ENCODE peak calls at places on chromosome 1, in eight cellular contexts. One of them, this sample, is unnamed.

GRCh38 chr1:77473690-77474089 is 191.9 kb downstream of the AK5 start:
- DNase-seq in activated CD4-positive, alpha-beta T cell treated with anti-CD3 and anti-CD28 coated beads, Interleukin-2, amount 50 U/mL, for 24 hours: no peak
- DNase-seq in MM.1S: no peak
- DNase-seq in cardiac muscle cell: peak; percentile 73
- DNase-seq in RWPE2: no peak
- DNase-seq in stimulated activated CD4-positive, alpha-beta T cell treated with anti-CD3 and anti-CD28 coated beads, Interleukin-2, amount 100 ng/mL, for 48 hours: no peak
- DNase-seq in hippocampal formation: no peak
- DNase-seq in fibroblast of villous mesenchyme: peak; percentile 65
- DNase-seq in this sample: no peak

GRCh38 chr1:186482661-186483255 is 21.8 kb upstream of the PDC start:
- DNase-seq in activated CD4-positive, alpha-beta T cell treated with anti-CD3 and anti-CD28 coated beads, Interleukin-2, amount 50 U/mL, for 24 hours: peak; percentile 39
- DNase-seq in MM.1S: peak; percentile 67
- DNase-seq in cardiac muscle cell: peak; percentile 89
- DNase-seq in RWPE2: no peak
- DNase-seq in stimulated activated CD4-positive, alpha-beta T cell treated with anti-CD3 and anti-CD28 coated beads, Interleukin-2, amount 100 ng/mL, for 48 hours: peak; percentile 54
- DNase-seq in hippocampal formation: peak; percentile 19
- DNase-seq in fibroblast of villous mesenchyme: peak; percentile 66
- DNase-seq in this sample: peak; percentile 75

GRCh38 chr1:151762941-151763921 is at the start of gene MRPL9:
- DNase-seq in activated CD4-positive, alpha-beta T cell treated with anti-CD3 and anti-CD28 coated beads, Interleukin-2, amount 50 U/mL, for 24 hours: peak; percentile 80
- DNase-seq in MM.1S: peak; percentile 89
- DNase-seq in cardiac muscle cell: peak; percentile 86
- DNase-seq in RWPE2: peak; percentile 82
- DNase-seq in stimulated activated CD4-positive, alpha-beta T cell treated with anti-CD3 and anti-CD28 coated beads, Interleukin-2, amount 100 ng/mL, for 48 hours: peak; percentile 78
- DNase-seq in hippocampal formation: peak; percentile 61
- DNase-seq in fibroblast of villous mesenchyme: peak; percentile 75
- DNase-seq in this sample: peak; percentile 94

GRCh38 chr1:86429830-86430229 is 5.9 kb downstream of the CLCA2 start:
- DNase-seq in activated CD4-positive, alpha-beta T cell treated with anti-CD3 and anti-CD28 coated beads, Interleukin-2, amount 50 U/mL, for 24 hours: no peak
- DNase-seq in MM.1S: peak; percentile 8
- DNase-seq in cardiac muscle cell: peak; percentile 98
- DNase-seq in RWPE2: no peak
- DNase-seq in stimulated activated CD4-positive, alpha-beta T cell treated with anti-CD3 and anti-CD28 coated beads, Interleukin-2, amount 100 ng/mL, for 48 hours: no peak
- DNase-seq in hippocampal formation: no peak
- DNase-seq in fibroblast of villous mesenchyme: peak; percentile 97
- DNase-seq in this sample: no peak

GRCh38 chr1:114270255-114271117 is 116.8 kb upstream of the SYT6 start:
- DNase-seq in activated CD4-positive, alpha-beta T cell treated with anti-CD3 and anti-CD28 coated beads, Interleukin-2, amount 50 U/mL, for 24 hours: no peak
- DNase-seq in MM.1S: no peak
- DNase-seq in cardiac muscle cell: no peak
- DNase-seq in RWPE2: no peak
- DNase-seq in stimulated activated CD4-positive, alpha-beta T cell treated with anti-CD3 and anti-CD28 coated beads, Interleukin-2, amount 100 ng/mL, for 48 hours: no peak
- DNase-seq in hippocampal formation: no peak
- DNase-seq in fibroblast of villous mesenchyme: no peak
- DNase-seq in this sample: peak; percentile 19

GRCh38 chr1:59368007-59368670 is 71.2 kb downstream of the FGGY start:
- DNase-seq in activated CD4-positive, alpha-beta T cell treated with anti-CD3 and anti-CD28 coated beads, Interleukin-2, amount 50 U/mL, for 24 hours: no peak
- DNase-seq in MM.1S: no peak
- DNase-seq in cardiac muscle cell: no peak
- DNase-seq in RWPE2: no peak
- DNase-seq in stimulated activated CD4-positive, alpha-beta T cell treated with anti-CD3 and anti-CD28 coated beads, Interleukin-2, amount 100 ng/mL, for 48 hours: no peak
- DNase-seq in hippocampal formation: no peak
- DNase-seq in fibroblast of villous mesenchyme: peak; percentile 84
- DNase-seq in this sample: no peak

GRCh38 chr1:182604128-182604834 is at the start of gene RGS16:
- DNase-seq in activated CD4-positive, alpha-beta T cell treated with anti-CD3 and anti-CD28 coated beads, Interleukin-2, amount 50 U/mL, for 24 hours: peak; percentile 91
- DNase-seq in MM.1S: peak; percentile 99
- DNase-seq in cardiac muscle cell: peak; percentile 90
- DNase-seq in RWPE2: peak; percentile 81
- DNase-seq in stimulated activated CD4-positive, alpha-beta T cell treated with anti-CD3 and anti-CD28 coated beads, Interleukin-2, amount 100 ng/mL, for 48 hours: peak; percentile 91
- DNase-seq in hippocampal formation: peak; percentile 81
- DNase-seq in fibroblast of villous mesenchyme: peak; percentile 82
- DNase-seq in this sample: peak; percentile 99

GRCh38 chr1:234638832-234639799 is 29.1 kb upstream of the IRF2BP2 start:
- DNase-seq in activated CD4-positive, alpha-beta T cell treated with anti-CD3 and anti-CD28 coated beads, Interleukin-2, amount 50 U/mL, for 24 hours: no peak
- DNase-seq in MM.1S: no peak
- DNase-seq in cardiac muscle cell: no peak
- DNase-seq in RWPE2: no peak
- DNase-seq in stimulated activated CD4-positive, alpha-beta T cell treated with anti-CD3 and anti-CD28 coated beads, Interleukin-2, amount 100 ng/mL, for 48 hours: no peak
- DNase-seq in hippocampal formation: no peak
- DNase-seq in fibroblast of villous mesenchyme: no peak
- DNase-seq in this sample: peak; percentile 52

GRCh38 chr1:64042331-64043100 is 160.9 kb upstream of the UBE2U start:
- DNase-seq in activated CD4-positive, alpha-beta T cell treated with anti-CD3 and anti-CD28 coated beads, Interleukin-2, amount 50 U/mL, for 24 hours: no peak
- DNase-seq in MM.1S: no peak
- DNase-seq in cardiac muscle cell: peak; percentile 94
- DNase-seq in RWPE2: no peak
- DNase-seq in stimulated activated CD4-positive, alpha-beta T cell treated with anti-CD3 and anti-CD28 coated beads, Interleukin-2, amount 100 ng/mL, for 48 hours: no peak
- DNase-seq in hippocampal formation: peak; percentile 63
- DNase-seq in fibroblast of villous mesenchyme: peak; percentile 96
- DNase-seq in this sample: no peak

GRCh38 chr1:111857251-111857651 is 101.5 kb downstream of the DDX20 start:
- DNase-seq in activated CD4-positive, alpha-beta T cell treated with anti-CD3 and anti-CD28 coated beads, Interleukin-2, amount 50 U/mL, for 24 hours: no peak
- DNase-seq in MM.1S: no peak
- DNase-seq in cardiac muscle cell: no peak
- DNase-seq in RWPE2: no peak
- DNase-seq in stimulated activated CD4-positive, alpha-beta T cell treated with anti-CD3 and anti-CD28 coated beads, Interleukin-2, amount 100 ng/mL, for 48 hours: no peak
- DNase-seq in hippocampal formation: peak; percentile 53
- DNase-seq in fibroblast of villous mesenchyme: no peak
- DNase-seq in this sample: no peak

GRCh38 chr1:244212792-244213475 is 161.9 kb downstream of the ZBTB18 start:
- DNase-seq in activated CD4-positive, alpha-beta T cell treated with anti-CD3 and anti-CD28 coated beads, Interleukin-2, amount 50 U/mL, for 24 hours: no peak
- DNase-seq in MM.1S: no peak
- DNase-seq in cardiac muscle cell: peak; percentile 51
- DNase-seq in RWPE2: no peak
- DNase-seq in stimulated activated CD4-positive, alpha-beta T cell treated with anti-CD3 and anti-CD28 coated beads, Interleukin-2, amount 100 ng/mL, for 48 hours: no peak
- DNase-seq in hippocampal formation: peak; percentile 70
- DNase-seq in fibroblast of villous mesenchyme: no peak
- DNase-seq in this sample: no peak

GRCh38 chr1:183101841-183102276 is 78.6 kb downstream of the LAMC1 start:
- DNase-seq in activated CD4-positive, alpha-beta T cell treated with anti-CD3 and anti-CD28 coated beads, Interleukin-2, amount 50 U/mL, for 24 hours: no peak
- DNase-seq in MM.1S: no peak
- DNase-seq in cardiac muscle cell: peak; percentile 40
- DNase-seq in RWPE2: no peak
- DNase-seq in stimulated activated CD4-positive, alpha-beta T cell treated with anti-CD3 and anti-CD28 coated beads, Interleukin-2, amount 100 ng/mL, for 48 hours: no peak
- DNase-seq in hippocampal formation: no peak
- DNase-seq in fibroblast of villous mesenchyme: peak; percentile 91
- DNase-seq in this sample: no peak

GRCh38 chr1:153985341-153985912 is 712 bp downstream of the RAB13 start:
- DNase-seq in activated CD4-positive, alpha-beta T cell treated with anti-CD3 and anti-CD28 coated beads, Interleukin-2, amount 50 U/mL, for 24 hours: peak; percentile 61
- DNase-seq in MM.1S: no peak
- DNase-seq in cardiac muscle cell: peak; percentile 81
- DNase-seq in RWPE2: no peak
- DNase-seq in stimulated activated CD4-positive, alpha-beta T cell treated with anti-CD3 and anti-CD28 coated beads, Interleukin-2, amount 100 ng/mL, for 48 hours: no peak
- DNase-seq in hippocampal formation: no peak
- DNase-seq in fibroblast of villous mesenchyme: peak; percentile 72
- DNase-seq in this sample: no peak

GRCh38 chr1:157948547-157949152 is 44.8 kb upstream of the KIRREL1 start:
- DNase-seq in activated CD4-positive, alpha-beta T cell treated with anti-CD3 and anti-CD28 coated beads, Interleukin-2, amount 50 U/mL, for 24 hours: no peak
- DNase-seq in MM.1S: peak; percentile 74
- DNase-seq in cardiac muscle cell: peak; percentile 60
- DNase-seq in RWPE2: no peak
- DNase-seq in stimulated activated CD4-positive, alpha-beta T cell treated with anti-CD3 and anti-CD28 coated beads, Interleukin-2, amount 100 ng/mL, for 48 hours: no peak
- DNase-seq in hippocampal formation: peak; percentile 65
- DNase-seq in fibroblast of villous mesenchyme: peak; percentile 36
- DNase-seq in this sample: peak; percentile 36

GRCh38 chr1:6157132-6157527 is 23.0 kb downstream of the CHD5 start:
- DNase-seq in activated CD4-positive, alpha-beta T cell treated with anti-CD3 and anti-CD28 coated beads, Interleukin-2, amount 50 U/mL, for 24 hours: no peak
- DNase-seq in MM.1S: no peak
- DNase-seq in cardiac muscle cell: no peak
- DNase-seq in RWPE2: no peak
- DNase-seq in stimulated activated CD4-positive, alpha-beta T cell treated with anti-CD3 and anti-CD28 coated beads, Interleukin-2, amount 100 ng/mL, for 48 hours: no peak
- DNase-seq in hippocampal formation: no peak
- DNase-seq in fibroblast of villous mesenchyme: no peak
- DNase-seq in this sample: no peak

GRCh38 chr1:29105822-29106221 is 17.9 kb downstream of the TMEM200B start:
- DNase-seq in activated CD4-positive, alpha-beta T cell treated with anti-CD3 and anti-CD28 coated beads, Interleukin-2, amount 50 U/mL, for 24 hours: no peak
- DNase-seq in MM.1S: no peak
- DNase-seq in cardiac muscle cell: no peak
- DNase-seq in RWPE2: no peak
- DNase-seq in stimulated activated CD4-positive, alpha-beta T cell treated with anti-CD3 and anti-CD28 coated beads, Interleukin-2, amount 100 ng/mL, for 48 hours: no peak
- DNase-seq in hippocampal formation: no peak
- DNase-seq in fibroblast of villous mesenchyme: peak; percentile 57
- DNase-seq in this sample: no peak

GRCh38 chr1:89974701-89975470 is 20.0 kb upstream of the ZNF326 start:
- DNase-seq in activated CD4-positive, alpha-beta T cell treated with anti-CD3 and anti-CD28 coated beads, Interleukin-2, amount 50 U/mL, for 24 hours: no peak
- DNase-seq in MM.1S: no peak
- DNase-seq in cardiac muscle cell: peak; percentile 75
- DNase-seq in RWPE2: no peak
- DNase-seq in stimulated activated CD4-positive, alpha-beta T cell treated with anti-CD3 and anti-CD28 coated beads, Interleukin-2, amount 100 ng/mL, for 48 hours: no peak
- DNase-seq in hippocampal formation: no peak
- DNase-seq in fibroblast of villous mesenchyme: peak; percentile 64
- DNase-seq in this sample: no peak

GRCh38 chr1:77498918-77499317 is 183.5 kb downstream of the ZZZ3 start:
- DNase-seq in activated CD4-positive, alpha-beta T cell treated with anti-CD3 and anti-CD28 coated beads, Interleukin-2, amount 50 U/mL, for 24 hours: no peak
- DNase-seq in MM.1S: no peak
- DNase-seq in cardiac muscle cell: no peak
- DNase-seq in RWPE2: no peak
- DNase-seq in stimulated activated CD4-positive, alpha-beta T cell treated with anti-CD3 and anti-CD28 coated beads, Interleukin-2, amount 100 ng/mL, for 48 hours: no peak
- DNase-seq in hippocampal formation: no peak
- DNase-seq in fibroblast of villous mesenchyme: no peak
- DNase-seq in this sample: no peak

GRCh38 chr1:245807306-245807705 is 652.5 kb downstream of the KIF26B start:
- DNase-seq in activated CD4-positive, alpha-beta T cell treated with anti-CD3 and anti-CD28 coated beads, Interleukin-2, amount 50 U/mL, for 24 hours: no peak
- DNase-seq in MM.1S: no peak
- DNase-seq in cardiac muscle cell: peak; percentile 47
- DNase-seq in RWPE2: no peak
- DNase-seq in stimulated activated CD4-positive, alpha-beta T cell treated with anti-CD3 and anti-CD28 coated beads, Interleukin-2, amount 100 ng/mL, for 48 hours: no peak
- DNase-seq in hippocampal formation: no peak
- DNase-seq in fibroblast of villous mesenchyme: no peak
- DNase-seq in this sample: peak; percentile 59

GRCh38 chr1:168824418-168824817 is 95.4 kb upstream of the DPT start:
- DNase-seq in activated CD4-positive, alpha-beta T cell treated with anti-CD3 and anti-CD28 coated beads, Interleukin-2, amount 50 U/mL, for 24 hours: no peak
- DNase-seq in MM.1S: no peak
- DNase-seq in cardiac muscle cell: no peak
- DNase-seq in RWPE2: no peak
- DNase-seq in stimulated activated CD4-positive, alpha-beta T cell treated with anti-CD3 and anti-CD28 coated beads, Interleukin-2, amount 100 ng/mL, for 48 hours: no peak
- DNase-seq in hippocampal formation: no peak
- DNase-seq in fibroblast of villous mesenchyme: no peak
- DNase-seq in this sample: no peak

GRCh38 chr1:22241250-22241649 is 98.4 kb upstream of the WNT4 start:
- DNase-seq in activated CD4-positive, alpha-beta T cell treated with anti-CD3 and anti-CD28 coated beads, Interleukin-2, amount 50 U/mL, for 24 hours: no peak
- DNase-seq in MM.1S: no peak
- DNase-seq in cardiac muscle cell: peak; percentile 32
- DNase-seq in RWPE2: no peak
- DNase-seq in stimulated activated CD4-positive, alpha-beta T cell treated with anti-CD3 and anti-CD28 coated beads, Interleukin-2, amount 100 ng/mL, for 48 hours: no peak
- DNase-seq in hippocampal formation: no peak
- DNase-seq in fibroblast of villous mesenchyme: no peak
- DNase-seq in this sample: no peak

GRCh38 chr1:235024045-235024439 is 104.6 kb downstream of the TOMM20 start:
- DNase-seq in activated CD4-positive, alpha-beta T cell treated with anti-CD3 and anti-CD28 coated beads, Interleukin-2, amount 50 U/mL, for 24 hours: no peak
- DNase-seq in MM.1S: no peak
- DNase-seq in cardiac muscle cell: no peak
- DNase-seq in RWPE2: no peak
- DNase-seq in stimulated activated CD4-positive, alpha-beta T cell treated with anti-CD3 and anti-CD28 coated beads, Interleukin-2, amount 100 ng/mL, for 48 hours: no peak
- DNase-seq in hippocampal formation: no peak
- DNase-seq in fibroblast of villous mesenchyme: no peak
- DNase-seq in this sample: no peak

GRCh38 chr1:23619299-23620188 is 60.2 kb upstream of the ID3 start:
- DNase-seq in activated CD4-positive, alpha-beta T cell treated with anti-CD3 and anti-CD28 coated beads, Interleukin-2, amount 50 U/mL, for 24 hours: peak; percentile 67
- DNase-seq in MM.1S: peak; percentile 91
- DNase-seq in cardiac muscle cell: peak; percentile 30
- DNase-seq in RWPE2: no peak
- DNase-seq in stimulated activated CD4-positive, alpha-beta T cell treated with anti-CD3 and anti-CD28 coated beads, Interleukin-2, amount 100 ng/mL, for 48 hours: peak; percentile 53
- DNase-seq in hippocampal formation: no peak
- DNase-seq in fibroblast of villous mesenchyme: no peak
- DNase-seq in this sample: peak; percentile 66

GRCh38 chr1:32464191-32464715 is 619 bp upstream of the ZBTB8B start:
- DNase-seq in activated CD4-positive, alpha-beta T cell treated with anti-CD3 and anti-CD28 coated beads, Interleukin-2, amount 50 U/mL, for 24 hours: no peak
- DNase-seq in MM.1S: no peak
- DNase-seq in cardiac muscle cell: no peak
- DNase-seq in RWPE2: no peak
- DNase-seq in stimulated activated CD4-positive, alpha-beta T cell treated with anti-CD3 and anti-CD28 coated beads, Interleukin-2, amount 100 ng/mL, for 48 hours: no peak
- DNase-seq in hippocampal formation: no peak
- DNase-seq in fibroblast of villous mesenchyme: peak; percentile 12
- DNase-seq in this sample: no peak

GRCh38 chr1:39368045-39368444 is 123.4 kb upstream of the BMP8A start:
- DNase-seq in activated CD4-positive, alpha-beta T cell treated with anti-CD3 and anti-CD28 coated beads, Interleukin-2, amount 50 U/mL, for 24 hours: no peak
- DNase-seq in MM.1S: no peak
- DNase-seq in cardiac muscle cell: no peak
- DNase-seq in RWPE2: no peak
- DNase-seq in stimulated activated CD4-positive, alpha-beta T cell treated with anti-CD3 and anti-CD28 coated beads, Interleukin-2, amount 100 ng/mL, for 48 hours: no peak
- DNase-seq in hippocampal formation: peak; percentile 17
- DNase-seq in fibroblast of villous mesenchyme: no peak
- DNase-seq in this sample: no peak

GRCh38 chr1:234083460-234083859 is 179.0 kb downstream of the SLC35F3 start:
- DNase-seq in activated CD4-positive, alpha-beta T cell treated with anti-CD3 and anti-CD28 coated beads, Interleukin-2, amount 50 U/mL, for 24 hours: no peak
- DNase-seq in MM.1S: no peak
- DNase-seq in cardiac muscle cell: no peak
- DNase-seq in RWPE2: no peak
- DNase-seq in stimulated activated CD4-positive, alpha-beta T cell treated with anti-CD3 and anti-CD28 coated beads, Interleukin-2, amount 100 ng/mL, for 48 hours: no peak
- DNase-seq in hippocampal formation: peak; percentile 33
- DNase-seq in fibroblast of villous mesenchyme: no peak
- DNase-seq in this sample: no peak

GRCh38 chr1:210123924-210124589 is 108.5 kb upstream of the SERTAD4 start:
- DNase-seq in activated CD4-positive, alpha-beta T cell treated with anti-CD3 and anti-CD28 coated beads, Interleukin-2, amount 50 U/mL, for 24 hours: no peak
- DNase-seq in MM.1S: no peak
- DNase-seq in cardiac muscle cell: peak; percentile 17
- DNase-seq in RWPE2: no peak
- DNase-seq in stimulated activated CD4-positive, alpha-beta T cell treated with anti-CD3 and anti-CD28 coated beads, Interleukin-2, amount 100 ng/mL, for 48 hours: no peak
- DNase-seq in hippocampal formation: no peak
- DNase-seq in fibroblast of villous mesenchyme: peak; percentile 49
- DNase-seq in this sample: no peak

GRCh38 chr1:156767879-156768608 is 709 bp downstream of the PRCC start:
- DNase-seq in activated CD4-positive, alpha-beta T cell treated with anti-CD3 and anti-CD28 coated beads, Interleukin-2, amount 50 U/mL, for 24 hours: no peak
- DNase-seq in MM.1S: peak; percentile 50
- DNase-seq in cardiac muscle cell: no peak
- DNase-seq in RWPE2: no peak
- DNase-seq in stimulated activated CD4-positive, alpha-beta T cell treated with anti-CD3 and anti-CD28 coated beads, Interleukin-2, amount 100 ng/mL, for 48 hours: no peak
- DNase-seq in hippocampal formation: no peak
- DNase-seq in fibroblast of villous mesenchyme: peak; percentile 34
- DNase-seq in this sample: no peak

GRCh38 chr1:95043141-95043980 is 29.4 kb downstream of the ALG14 start:
- DNase-seq in activated CD4-positive, alpha-beta T cell treated with anti-CD3 and anti-CD28 coated beads, Interleukin-2, amount 50 U/mL, for 24 hours: peak; percentile 72
- DNase-seq in MM.1S: peak; percentile 67
- DNase-seq in cardiac muscle cell: peak; percentile 91
- DNase-seq in RWPE2: peak; percentile 59
- DNase-seq in stimulated activated CD4-positive, alpha-beta T cell treated with anti-CD3 and anti-CD28 coated beads, Interleukin-2, amount 100 ng/mL, for 48 hours: peak; percentile 67
- DNase-seq in hippocampal formation: peak; percentile 93
- DNase-seq in fibroblast of villous mesenchyme: peak; percentile 89
- DNase-seq in this sample: peak; percentile 54

This sample was measured in NCI-H526 treated with DMSO at 0.1 percent for 48 hours.